ENCODE peak calls at places on chromosomes 16 and 17, in four cellular contexts. T is NCI-H1417; E is NCI-H2029 treated with DMSO at 0.1 percent for 48 hours; G is stimulated activated CD4-positive, alpha-beta T cell treated with anti-CD3 and anti-CD28 coated beads, Interleukin-2, amount 100 ng/mL, for 48 hours. U is an unnamed sample.

GRCh38 chr16:50876263-50876662 is 134.4 kb downstream of the CYLD start:
- DNase-seq in T (no peak), E (no peak), G (no peak), U (no peak)

GRCh38 chr17:78235885-78236284 is 4.5 kb downstream of the TMEM235 start:
- DNase-seq in T (no peak), E (no peak), G (no peak), U (no peak)

GRCh38 chr16:1475552-1476114 is 805 bp upstream of the CLCN7 start:
- DNase-seq in T (no peak), E (no peak), G (no peak), U (no peak)

GRCh38 chr16:79981814-79982213 is 381.3 kb upstream of the MAF start:
- DNase-seq in T (no peak), E (no peak), G (no peak), U (no peak)

GRCh38 chr17:21815352-21816063 is 123.2 kb downstream of the KCNJ18 start:
- DNase-seq in T (no peak), E (no peak), G (no peak), U (no peak)

GRCh38 chr17:76523084-76524037 is 14.1 kb downstream of the CYGB start:
- DNase-seq in T (peak), E (no peak), G (peak), U (no peak)

GRCh38 chr17:29172589-29172988 is 7.6 kb downstream of the MYO18A start:
- DNase-seq in T (no peak), E (no peak), G (no peak), U (no peak)

GRCh38 chr16:23673971-23674614 is 4.6 kb upstream of the PLK1 start:
- DNase-seq in T (no peak), E (no peak), G (no peak), U (no peak)

GRCh38 chr17:59067756-59068155 is 38.9 kb downstream of the TRIM37 start:
- DNase-seq in T (no peak), E (no peak), G (no peak), U (no peak)